ENCODE peak calls at places on chromosomes 6 and 20, in nine cellular contexts. W is fibroblast of the aortic adventitia, A is fibroblast of mammary gland, B is foreskin fibroblast, R is tibial nerve, D is astrocyte, C is epithelial cell of esophagus, U is brain microvascular endothelial cell, P is spleen. M is an unnamed sample.

GRCh38 chr20:17471606-17472187 is 59.5 kb downstream of the BFSP1 start:
- DNase-seq in B (no peak), U (no peak), R (no peak), A (no peak), D (no peak), P (no peak), C (no peak), W (no peak), M (no peak)

GRCh38 chr6:31383149-31383548 is 20.2 kb upstream of the MICA start:
- DNase-seq in P (no peak), A (peak; percentile 57), D (no peak), R (no peak), C (peak; percentile 81), U (peak; percentile 13), B (peak; percentile 28), W (no peak), M (no peak)

GRCh38 chr20:9594284-9594875 is 80.0 kb downstream of the LAMP5 start:
- DNase-seq in D (peak; percentile 10), C (peak; percentile 16), W (no peak), P (no peak), B (peak; percentile 3), A (no peak), U (no peak), R (no peak), M (no peak)

GRCh38 chr6:168319279-168320051 is at the start of gene DACT2:
- DNase-seq in A (no peak), U (no peak), P (no peak), D (no peak), R (no peak), C (no peak), W (no peak), B (no peak), M (no peak)

GRCh38 chr6:163133017-163133416 is 281.5 kb upstream of the QKI start:
- DNase-seq in C (no peak), D (no peak), P (no peak), U (no peak), W (no peak), B (no peak), R (no peak), A (peak; percentile 14), M (no peak)

GRCh38 chr20:52049001-52049731 is 142.4 kb downstream of the ZFP64 start:
- DNase-seq in A (peak; percentile 18), D (peak; percentile 44), W (peak; percentile 37), B (peak; percentile 10), U (peak; percentile 8), C (no peak), P (no peak), R (no peak), M (no peak)

GRCh38 chr6:25253371-25253770 is 25.8 kb upstream of the CARMIL1 start:
- DNase-seq in W (no peak), U (no peak), A (no peak), B (no peak), C (peak; percentile 75), P (no peak), D (no peak), R (no peak), M (no peak)

GRCh38 chr6:10316327-10316726 is 98.5 kb downstream of the TFAP2A start:
- DNase-seq in D (peak; percentile 95), C (peak; percentile 97), B (peak; percentile 98), A (no peak), W (peak; percentile 44), P (no peak), R (no peak), U (peak; percentile 48), M (peak; percentile 76)

GRCh38 chr20:59081036-59081435 is 38.5 kb upstream of the PRELID3B start:
- DNase-seq in W (no peak), U (no peak), R (no peak), B (no peak), D (no peak), A (no peak), P (no peak), C (no peak), M (no peak)

DNA sequence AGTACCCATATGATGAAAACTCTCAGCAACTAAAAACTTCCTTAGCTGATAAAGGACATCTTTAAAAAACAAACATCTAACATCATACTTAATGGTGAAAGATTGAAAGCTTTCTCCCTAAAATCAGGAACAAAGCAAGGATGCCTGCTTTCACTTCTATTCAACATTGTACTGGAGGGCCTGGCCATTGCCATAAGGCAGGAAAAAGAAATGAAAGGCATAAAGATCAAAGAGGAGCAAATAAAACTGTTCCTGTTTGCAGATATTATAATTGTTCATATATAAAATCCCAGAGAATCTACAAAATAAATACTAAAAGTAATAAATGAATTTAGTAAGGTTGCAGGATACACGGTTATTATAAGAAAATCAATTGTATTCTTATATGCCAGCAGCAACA is 124.6 kb upstream of the ARMC2 start:
- DNase-seq in D (no peak), B (no peak), C (no peak), U (no peak), W (no peak), R (no peak), A (no peak), P (no peak), M (no peak)
- H3K4me3 ChIP-seq in D (no peak overlapping the region), B (no peak overlapping the region), C (no peak overlapping the region), U (no peak overlapping the region), W (no peak overlapping the region), R (no peak overlapping the region), A (no peak overlapping the region), P (no peak overlapping the region), M (no peak overlapping the region)

GRCh38 chr20:62953839-62954703 is 1.6 kb downstream of the SLC17A9 start:
- DNase-seq in D (peak; percentile 48), B (peak; percentile 88), C (peak; percentile 27), P (peak; percentile 96), W (peak; percentile 77), U (peak; percentile 70), A (peak; percentile 81), R (peak; percentile 59), M (no peak)

GRCh38 chr20:62951896-62952372 is 575 bp upstream of the SLC17A9 start:
- DNase-seq in P (peak; percentile 78), D (no peak), A (no peak), B (no peak), C (no peak), U (no peak), W (no peak), R (no peak), M (no peak)

GRCh38 chr20:62951143-62951895 is 1.2 kb upstream of the SLC17A9 start:
- DNase-seq in W (no peak), U (no peak), B (no peak), A (no peak), C (no peak), P (no peak), D (no peak), R (no peak), M (no peak)

GRCh38 chr20:62953167-62953838 is 794 bp downstream of the SLC17A9 start:
- DNase-seq in R (no peak), U (no peak), A (no peak), W (no peak), D (no peak), B (peak; percentile 28), C (no peak), P (peak; percentile 82), M (no peak)

GRCh38 chr20:62952373-62953166 is at the start of gene SLC17A9:
- DNase-seq in D (peak; percentile 10), W (no peak), B (peak; percentile 83), C (no peak), A (peak; percentile 50), U (peak; percentile 18), R (peak; percentile 43), P (peak; percentile 94), M (no peak)
- H3K4me3 ChIP-seq in D (peak within 1 kb of the TSS; percentile 14), W (peak within 1 kb of the TSS; percentile 46), B (peak within 1 kb of the TSS; percentile 56), C (no peak within 1 kb of the TSS), A (peak within 1 kb of the TSS; percentile 52), U (peak within 1 kb of the TSS; percentile 57), R (peak within 1 kb of the TSS; percentile 31), P (peak within 1 kb of the TSS; percentile 16), M (peak within 1 kb of the TSS; percentile 55)

DNA sequence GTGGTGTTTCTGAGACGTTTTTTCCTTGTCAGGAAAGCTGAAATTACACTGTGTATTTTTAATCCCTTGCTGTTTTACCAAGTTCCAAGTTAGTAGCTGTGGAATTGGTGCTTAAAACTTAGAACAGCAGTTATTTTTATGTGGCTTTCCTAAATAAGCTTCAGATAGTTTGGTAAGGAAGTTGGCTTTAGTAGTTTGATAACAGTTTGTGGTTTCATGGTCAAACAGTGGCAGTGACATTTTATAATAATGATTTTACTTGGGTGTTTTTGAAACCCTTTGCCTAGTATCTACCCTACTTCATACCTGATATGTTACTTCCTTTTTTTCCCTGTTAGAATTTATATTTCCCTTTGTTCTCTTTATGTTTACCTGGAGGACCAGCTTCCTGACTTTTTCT is 164.9 kb downstream of the JARID2 start:
- DNase-seq in D (no peak), W (no peak), R (no peak), P (no peak), C (no peak), B (no peak), A (no peak), U (no peak), M (no peak)
- H3K4me3 ChIP-seq in D (no peak overlapping the region), W (no peak overlapping the region), R (no peak overlapping the region), P (no peak overlapping the region), C (no peak overlapping the region), B (no peak overlapping the region), A (no peak overlapping the region), U (no peak overlapping the region), M (no peak overlapping the region)

GRCh38 chr6:134347141-134347540 is 29.2 kb upstream of the SGK1 start:
- DNase-seq in B (no peak), A (peak; percentile 54), D (no peak), W (no peak), R (no peak), U (no peak), C (no peak), P (no peak), M (no peak)

GRCh38 chr6:134357110-134357509 is 39.2 kb upstream of the SGK1 start:
- DNase-seq in C (peak; percentile 67), B (no peak), P (no peak), A (no peak), R (no peak), D (no peak), U (no peak), W (no peak), M (no peak)

GRCh38 chr6:134352786-134353480 is 35.0 kb upstream of the SGK1 start:
- DNase-seq in D (peak; percentile 93), U (peak; percentile 86), W (peak; percentile 88), B (peak; percentile 79), A (peak; percentile 95), R (no peak), C (peak; percentile 32), P (no peak), M (peak; percentile 27)

GRCh38 chr6:134347916-134348805 is 30.2 kb upstream of the SGK1 start:
- DNase-seq in A (peak; percentile 99), B (peak; percentile 89), W (peak; percentile 93), P (no peak), C (no peak), D (peak; percentile 99), U (peak; percentile 99), R (peak; percentile 84), M (peak; percentile 28)

DNA sequence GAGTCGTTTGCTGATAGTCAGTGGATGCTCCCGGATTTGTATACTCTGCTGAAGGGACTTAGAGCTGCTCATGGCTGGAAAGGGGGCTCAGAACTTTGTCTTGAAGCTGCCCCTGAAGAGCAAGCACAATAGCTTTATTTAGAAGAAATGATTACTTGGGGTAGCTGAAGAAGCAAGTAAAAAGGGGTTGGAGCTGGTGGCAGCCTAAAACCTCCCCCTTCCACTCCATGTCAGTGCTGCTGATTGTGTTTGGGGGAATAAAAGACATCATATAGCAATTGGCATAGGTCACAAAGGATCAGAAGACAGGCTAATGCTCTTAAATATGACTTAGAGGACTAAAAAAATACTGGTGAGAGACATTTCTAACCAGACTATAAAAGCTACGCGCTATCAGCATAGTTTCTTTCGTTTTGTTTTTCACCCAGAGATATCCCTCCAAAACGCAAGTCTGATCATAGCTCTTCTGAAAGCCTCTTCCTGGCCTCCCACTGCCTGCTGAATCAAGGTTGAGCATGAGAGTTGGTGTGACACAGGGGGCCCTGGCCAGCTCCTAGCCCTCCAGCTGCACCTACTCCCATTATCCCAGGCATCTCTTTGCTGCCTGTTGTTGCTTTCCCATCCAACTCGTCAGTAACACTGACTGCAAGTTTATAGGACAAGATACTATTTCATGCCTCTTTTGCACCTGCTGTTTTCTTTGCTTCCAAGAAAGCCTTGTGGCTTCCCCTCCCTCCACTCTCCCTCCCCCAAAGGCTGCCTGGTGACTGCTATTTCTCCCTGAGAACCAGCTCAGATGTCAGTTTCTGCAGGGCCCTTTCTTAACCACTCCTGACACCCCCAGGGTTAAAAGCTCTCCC is 33.9 kb upstream of the SGK1 start:
- DNase-seq in U (no peak), R (no peak), C (no peak), B (no peak), D (no peak), P (no peak), A (no peak), W (no peak), M (no peak)
- H3K4me3 ChIP-seq in U (no peak overlapping the region), R (no peak overlapping the region), C (no peak overlapping the region), B (no peak overlapping the region), D (no peak overlapping the region), P (no peak overlapping the region), A (no peak overlapping the region), W (no peak overlapping the region), M (no peak overlapping the region)